ENCODE peak calls at places on chromosomes 6 and 20, in four cellular contexts. B is HFFc6, G is iris pigment epithelial cell, W is Calu3. O is an unnamed sample.
A peak's percentile ranks its signal among the peaks of the same experiment; 100 is the strongest.

GRCh38 chr6:41548098-41548840 is 2.1 kb downstream of the FOXP4 start:
- DNase-seq in B (no peak), G (peak; percentile 29), W (no peak), O (no peak)

GRCh38 chr6:46023216-46023915 is 7.7 kb upstream of the CLIC5 start:
- DNase-seq in B (no peak), G (peak; percentile 39), W (no peak), O (peak; percentile 22)

GRCh38 chr6:136782021-136782770 is 10.1 kb downstream of the MAP3K5 start:
- DNase-seq in B (peak; percentile 60), G (peak; percentile 84), W (no peak), O (peak; percentile 80)

GRCh38 chr6:129733290-129733689 is 23.3 kb upstream of the ARHGAP18 start:
- DNase-seq in B (no peak), G (no peak), W (no peak), O (no peak)

GRCh38 chr6:78436335-78436734 is 431.0 kb upstream of the IRAK1BP1 start:
- DNase-seq in B (peak; percentile 45), G (peak; percentile 56), W (peak; percentile 46), O (peak; percentile 49)

GRCh38 chr6:141110486-141110885 is 1022.2 kb upstream of the GJE1 start:
- DNase-seq in B (peak; percentile 50), G (peak; percentile 34), W (no peak), O (no peak)

GRCh38 chr6:2971420-2972218 is at the start of gene SERPINB6:
- DNase-seq in B (peak; percentile 74), G (peak; percentile 72), W (peak; percentile 45), O (peak; percentile 61)

GRCh38 chr20:17835941-17836861 is 132.4 kb downstream of the SNX5 start:
- DNase-seq in B (peak; percentile 56), G (peak; percentile 88), W (no peak), O (peak; percentile 69)

GRCh38 chr6:21479140-21479539 is 114.4 kb upstream of the SOX4 start:
- DNase-seq in B (no peak), G (peak; percentile 59), W (no peak), O (no peak)

GRCh38 chr20:50111120-50111828 is 1.7 kb downstream of the UBE2V1 start:
- DNase-seq in B (peak; percentile 76), G (peak; percentile 77), W (no peak), O (peak; percentile 72)

GRCh38 chr20:48102821-48103635 is 317.7 kb upstream of the SULF2 start:
- DNase-seq in B (no peak), G (peak; percentile 45), W (no peak), O (no peak)

GRCh38 chr6:2110504-2110903 is 134.9 kb downstream of the GMDS start:
- DNase-seq in B (no peak), G (peak; percentile 67), W (no peak), O (no peak)

GRCh38 chr6:162526960-162527359 is 200.6 kb downstream of the PRKN start:
- DNase-seq in B (no peak), G (no peak), W (no peak), O (no peak)

GRCh38 chr20:33147299-33147698 is 20.7 kb upstream of the BPIFA2 start:
- DNase-seq in B (no peak), G (no peak), W (no peak), O (no peak)

GRCh38 chr6:154314084-154314483 is 42.5 kb downstream of the IPCEF1 start:
- DNase-seq in B (no peak), G (no peak), W (no peak), O (no peak)

GRCh38 chr6:37519461-37519860 is 19.8 kb upstream of the CCDC167 start:
- DNase-seq in B (no peak), G (no peak), W (no peak), O (no peak)

GRCh38 chr20:24942679-24943078 is 6.4 kb upstream of the CST7 start:
- DNase-seq in B (no peak), G (no peak), W (no peak), O (no peak)

GRCh38 chr6:158991017-158991723 is 8.8 kb downstream of the RSPH3 start:
- DNase-seq in B (no peak), G (no peak), W (no peak), O (no peak)

GRCh38 chr6:79257381-79258205 is 23.1 kb upstream of the HMGN3 start:
- DNase-seq in B (no peak), G (peak; percentile 89), W (no peak), O (peak; percentile 79)

GRCh38 chr6:167851349-167851952 is 24.7 kb downstream of the AFDN start:
- DNase-seq in B (no peak), G (no peak), W (no peak), O (no peak)

GRCh38 chr6:46684771-46685170 is 2.9 kb upstream of the TDRD6 start:
- DNase-seq in B (peak; percentile 13), G (peak; percentile 72), W (no peak), O (peak; percentile 39)

GRCh38 chr6:81895511-81896185 is 143.2 kb upstream of the TENT5A start:
- DNase-seq in B (peak; percentile 96), G (peak; percentile 95), W (no peak), O (peak; percentile 65)

GRCh38 chr6:130420911-130421310 is 55.1 kb downstream of the TMEM200A start:
- DNase-seq in B (no peak), G (peak; percentile 8), W (no peak), O (no peak)

GRCh38 chr6:169622618-169623017 is 79.2 kb downstream of the WDR27 start:
- DNase-seq in B (no peak), G (peak; percentile 80), W (no peak), O (no peak)

GRCh38 chr6:40523505-40524172 is 63.5 kb downstream of the LRFN2 start:
- DNase-seq in B (no peak), G (no peak), W (no peak), O (no peak)

GRCh38 chr20:54335299-54335698 is 127.4 kb downstream of the PFDN4 start:
- DNase-seq in B (peak; percentile 28), G (peak; percentile 29), W (no peak), O (no peak)

GRCh38 chr6:147022041-147022440 is 182.2 kb upstream of the STXBP5 start:
- DNase-seq in B (peak; percentile 6), G (peak; percentile 49), W (no peak), O (peak; percentile 10)

GRCh38 chr6:156545021-156545420 is 232.2 kb upstream of the ARID1B start:
- DNase-seq in B (no peak), G (no peak), W (no peak), O (no peak)

GRCh38 chr6:30843611-30843998 is 40.7 kb upstream of the DDR1 start:
- DNase-seq in B (no peak), G (no peak), W (no peak), O (no peak)

GRCh38 chr6:136104556-136104955 is 145.6 kb downstream of the MTFR2 start:
- DNase-seq in B (no peak), G (peak; percentile 33), W (no peak), O (no peak)

GRCh38 chr6:75608955-75609533 is 7.4 kb downstream of the SENP6 start:
- DNase-seq in B (no peak), G (no peak), W (no peak), O (no peak)

GRCh38 chr6:138882369-138883017 is 86.6 kb downstream of the ECT2L start:
- DNase-seq in B (no peak), G (no peak), W (no peak), O (no peak)

GRCh38 chr20:11092151-11092550 is 418.4 kb upstream of the JAG1 start:
- DNase-seq in B (no peak), G (no peak), W (no peak), O (no peak)

GRCh38 chr20:309841-310644 is 12.7 kb downstream of the ZCCHC3 start:
- DNase-seq in B (peak; percentile 98), G (peak; percentile 99), W (no peak), O (peak; percentile 100)

GRCh38 chr20:53032021-53033001 is 60.2 kb downstream of the TSHZ2 start:
- DNase-seq in B (no peak), G (peak; percentile 71), W (no peak), O (no peak)

GRCh38 chr6:13559251-13559650 is 15.2 kb upstream of the SIRT5 start:
- DNase-seq in B (no peak), G (no peak), W (no peak), O (no peak)

GRCh38 chr20:6045566-6045965 is 8.3 kb downstream of the LRRN4 start:
- DNase-seq in B (no peak), G (peak; percentile 53), W (no peak), O (peak; percentile 40)

GRCh38 chr6:2843138-2843740 is 1.6 kb upstream of the SERPINB1 start:
- DNase-seq in B (no peak), G (no peak), W (no peak), O (no peak)

O was measured in HCEC 1CT.